ENCODE peak calls at places on chromosome 15, in eight cellular contexts. S, J, Y, N, B, A, R and Q are unnamed samples.

GRCh38 chr15:51888593-51889195 is 59.2 kb downstream of the TMOD3 start:
- DNase-seq in S (no peak), J (no peak), Y (no peak), N (peak), B (no peak), A (no peak), R (no peak), Q (no peak)

GRCh38 chr15:36481156-36481555 is 98.3 kb upstream of the CDIN1 start:
- DNase-seq in S (no peak), J (no peak), Y (no peak), N (no peak), B (no peak), A (no peak), R (no peak), Q (no peak)

GRCh38 chr15:70380484-70380883 is 282.8 kb upstream of the TLE3 start:
- DNase-seq in S (no peak), J (no peak), Y (no peak), N (no peak), B (no peak), A (no peak), R (no peak), Q (no peak)

GRCh38 chr15:71239592-71240364 is 124.5 kb downstream of the THSD4 start:
- DNase-seq in S (no peak), J (no peak), Y (no peak), N (no peak), B (no peak), A (no peak), R (no peak), Q (no peak)

GRCh38 chr15:90151989-90152645 is 49.0 kb upstream of the SEMA4B start:
- DNase-seq in S (no peak), J (no peak), Y (no peak), N (no peak), B (no peak), A (no peak), R (no peak), Q (no peak)

GRCh38 chr15:70420421-70421196 is 322.9 kb upstream of the TLE3 start:
- DNase-seq in S (no peak), J (no peak), Y (no peak), N (no peak), B (no peak), A (no peak), R (no peak), Q (no peak)

GRCh38 chr15:33907326-33907725 is 61.0 kb upstream of the CHRM5 start:
- DNase-seq in S (no peak), J (no peak), Y (no peak), N (no peak), B (no peak), A (no peak), R (no peak), Q (no peak)

GRCh38 chr15:57881361-57881760 is 174.8 kb downstream of the POLR2M start:
- DNase-seq in S (no peak), J (peak), Y (no peak), N (no peak), B (no peak), A (no peak), R (no peak), Q (no peak)

GRCh38 chr15:64132217-64132616 is 19.3 kb upstream of the SNX22 start:
- DNase-seq in S (no peak), J (no peak), Y (no peak), N (no peak), B (no peak), A (no peak), R (no peak), Q (no peak)

GRCh38 chr15:76991048-76991447 is 3.9 kb upstream of the PSTPIP1 start:
- DNase-seq in S (no peak), J (no peak), Y (no peak), N (no peak), B (no peak), A (no peak), R (no peak), Q (no peak)

GRCh38 chr15:43534897-43535296 is 17.5 kb downstream of the MAP1A start:
- DNase-seq in S (no peak), J (no peak), Y (no peak), N (peak), B (no peak), A (no peak), R (no peak), Q (no peak)

GRCh38 chr15:99578809-99579208 is 13.0 kb downstream of the MEF2A start:
- DNase-seq in S (no peak), J (no peak), Y (no peak), N (no peak), B (no peak), A (no peak), R (no peak), Q (no peak)